ENCODE peak calls at places on chromosome 19, in seven cellular contexts. S is pancreas, Y is GM13976, X is fibroblast of the aortic adventitia, K is progenitor cell of endocrine pancreas, G is RWPE1, L is AG09309. W is an unnamed sample.

GRCh38 chr19:42124386-42124901 is 7.8 kb downstream of the POU2F2 start:
- DNase-seq in S (no peak), Y (no peak), X (no peak), K (no peak), G (no peak), L (no peak), W (no peak)

GRCh38 chr19:4077800-4078683 is 11.3 kb upstream of the ZBTB7A start:
- DNase-seq in S (peak; percentile 60), Y (peak; percentile 86), X (no peak), K (no peak), G (no peak), L (no peak), W (peak; percentile 79)

GRCh38 chr19:39996218-39996810 is 546 bp upstream of the ZNF546 start:
- DNase-seq in S (no peak), Y (no peak), X (peak; percentile 64), K (no peak), G (peak; percentile 51), L (no peak), W (peak; percentile 66)

GRCh38 chr19:48717059-48717395 is 2.5 kb downstream of the MAMSTR start:
- DNase-seq in S (no peak), Y (no peak), X (peak; percentile 61), K (no peak), G (no peak), L (no peak), W (no peak)

GRCh38 chr19:3378352-3379146 is 12.2 kb downstream of the NFIC start:
- DNase-seq in S (no peak), Y (no peak), X (no peak), K (no peak), G (no peak), L (no peak), W (no peak)

GRCh38 chr19:55322495-55322894 is 2.6 kb downstream of the TMEM150B start:
- DNase-seq in S (no peak), Y (no peak), X (no peak), K (no peak), G (no peak), L (no peak), W (no peak)

GRCh38 chr19:3357731-3358391 is 8.5 kb upstream of the NFIC start:
- DNase-seq in S (no peak), Y (no peak), X (no peak), K (no peak), G (no peak), L (no peak), W (no peak)

GRCh38 chr19:23415561-23416191 is 20.4 kb upstream of the ZNF91 start:
- DNase-seq in S (no peak), Y (peak; percentile 19), X (no peak), K (peak; percentile 48), G (peak; percentile 30), L (no peak), W (no peak)

GRCh38 chr19:48390188-48391099 is 907 bp downstream of the KDELR1 start:
- DNase-seq in S (peak; percentile 90), Y (peak; percentile 82), X (peak; percentile 51), K (peak; percentile 51), G (peak; percentile 46), L (no peak), W (peak; percentile 77)

GRCh38 chr19:9073806-9074205 is 13.1 kb upstream of the OR1M1 start:
- DNase-seq in S (no peak), Y (no peak), X (no peak), K (no peak), G (no peak), L (no peak), W (no peak)

GRCh38 chr19:35355851-35356460 is 2.3 kb upstream of the FFAR3 start:
- DNase-seq in S (no peak), Y (peak; percentile 8), X (no peak), K (no peak), G (no peak), L (no peak), W (no peak)

GRCh38 chr19:48325265-48325910 is at the start of gene EMP3:
- DNase-seq in S (no peak), Y (peak; percentile 79), X (peak; percentile 95), K (no peak), G (peak; percentile 62), L (peak; percentile 74), W (peak; percentile 85)

GRCh38 chr19:4012092-4012974 is 4.8 kb downstream of the PIAS4 start:
- DNase-seq in S (peak; percentile 76), Y (no peak), X (no peak), K (no peak), G (no peak), L (no peak), W (no peak)

GRCh38 chr19:6536138-6536671 is 5.4 kb downstream of the TNFSF9 start:
- DNase-seq in S (peak; percentile 10), Y (peak; percentile 94), X (peak; percentile 22), K (no peak), G (peak; percentile 89), L (no peak), W (peak; percentile 99)

GRCh38 chr19:56253737-56254136 is 18.8 kb upstream of the EDDM13 start:
- DNase-seq in S (no peak), Y (peak; percentile 63), X (peak; percentile 71), K (no peak), G (peak; percentile 51), L (peak; percentile 27), W (peak; percentile 55)

GRCh38 chr19:35710784-35711723 is 6.7 kb downstream of the ZBTB32 start:
- DNase-seq in S (no peak), Y (peak; percentile 70), X (no peak), K (no peak), G (no peak), L (no peak), W (peak; percentile 94)

GRCh38 chr19:35757231-35757748 is 461 bp upstream of the HSPB6 start:
- DNase-seq in S (no peak), Y (no peak), X (peak; percentile 100), K (no peak), G (no peak), L (peak; percentile 57), W (no peak)

GRCh38 chr19:56601375-56601774 is 6.3 kb downstream of the ZNF71 start:
- DNase-seq in S (no peak), Y (no peak), X (no peak), K (no peak), G (no peak), L (no peak), W (no peak)

GRCh38 chr19:36128392-36128736 is 11.5 kb upstream of the CAPNS1 start:
- DNase-seq in S (no peak), Y (no peak), X (no peak), K (no peak), G (no peak), L (no peak), W (peak; percentile 53)

GRCh38 chr19:15897026-15897737 is 692 bp downstream of the CYP4F2 start:
- DNase-seq in S (no peak), Y (no peak), X (no peak), K (no peak), G (no peak), L (no peak), W (no peak)

GRCh38 chr19:15897738-15898276 is at the start of gene CYP4F2:
- DNase-seq in S (no peak), Y (no peak), X (no peak), K (no peak), G (no peak), L (no peak), W (no peak)

GRCh38 chr19:15905026-15905425 is 7.2 kb upstream of the CYP4F2 start:
- DNase-seq in S (no peak), Y (no peak), X (no peak), K (no peak), G (no peak), L (no peak), W (no peak)

GRCh38 chr19:15902254-15902653 is 4.4 kb upstream of the CYP4F2 start:
- DNase-seq in S (no peak), Y (no peak), X (no peak), K (no peak), G (no peak), L (no peak), W (no peak)

GRCh38 chr19:15900504-15900903 is 2.6 kb upstream of the CYP4F2 start:
- DNase-seq in S (no peak), Y (no peak), X (no peak), K (no peak), G (no peak), L (no peak), W (no peak)
- TF ChIP-seq CTCF in S (no peak), Y (no peak), X (no peak), K (no peak), G (no peak), L (no peak), W (no peak)

GRCh38 chr19:46660008-46660517 is 919 bp downstream of the DACT3 start:
- DNase-seq in S (peak; percentile 54), Y (no peak), X (peak; percentile 25), K (no peak), G (no peak), L (no peak), W (no peak)
- TF ChIP-seq CTCF in S (no peak), Y (no peak), X (peak; percentile 4), K (no peak), G (no peak), L (no peak), W (no peak)

GRCh38 chr19:2337329-2337707 is 8.8 kb downstream of the SPPL2B start:
- DNase-seq in S (peak; percentile 87), Y (no peak), X (peak; percentile 62), K (no peak), G (no peak), L (no peak), W (no peak)

GRCh38 chr19:2340496-2341246 is 12.2 kb downstream of the SPPL2B start:
- DNase-seq in S (peak; percentile 59), Y (no peak), X (no peak), K (no peak), G (no peak), L (no peak), W (no peak)

GRCh38 chr19:2339644-2340310 is 11.3 kb downstream of the SPPL2B start:
- DNase-seq in S (peak; percentile 64), Y (no peak), X (no peak), K (no peak), G (no peak), L (no peak), W (no peak)

GRCh38 chr19:2338055-2338615 is 9.7 kb downstream of the SPPL2B start:
- DNase-seq in S (peak; percentile 55), Y (no peak), X (no peak), K (no peak), G (no peak), L (no peak), W (no peak)

GRCh38 chr19:2338751-2339643 is 10.5 kb downstream of the SPPL2B start:
- DNase-seq in S (peak; percentile 71), Y (no peak), X (no peak), K (no peak), G (no peak), L (no peak), W (no peak)
- TF ChIP-seq CTCF in S (no peak), Y (no peak), X (no peak), K (no peak), G (no peak), L (no peak), W (no peak)

GRCh38 chr19:10474962-10475451 is 28.1 kb downstream of the KEAP1 start:
- DNase-seq in S (no peak), Y (no peak), X (no peak), K (no peak), G (no peak), L (no peak), W (no peak)

GRCh38 chr19:10478476-10478875 is 24.7 kb downstream of the KEAP1 start:
- DNase-seq in S (no peak), Y (no peak), X (peak; percentile 62), K (no peak), G (no peak), L (no peak), W (no peak)

GRCh38 chr19:10473192-10473591 is 30.0 kb downstream of the KEAP1 start:
- DNase-seq in S (no peak), Y (no peak), X (peak; percentile 30), K (no peak), G (no peak), L (no peak), W (no peak)

GRCh38 chr19:10478903-10479384 is 24.2 kb downstream of the KEAP1 start:
- DNase-seq in S (peak; percentile 93), Y (peak; percentile 70), X (peak; percentile 89), K (peak; percentile 26), G (peak; percentile 87), L (no peak), W (peak; percentile 58)
- TF ChIP-seq CTCF in S (peak; percentile 65), Y (no peak), X (peak; percentile 50), K (peak; percentile 58), G (peak; percentile 81), L (peak; percentile 39), W (peak; percentile 37)